ENCODE peak calls at places on chromosomes 16 and 17, in five cellular contexts. One of them, this sample, is unnamed.

GRCh38 chr16:67457611-67458010 is 23.3 kb downstream of the ATP6V0D1 start:
- DNase-seq in AG04450: no peak
- DNase-seq in RWPE1: no peak
- DNase-seq in ecto neural progenitor cell: no peak
- DNase-seq in GM23248: peak
- DNase-seq in this sample: no peak

GRCh38 chr16:4556112-4556511 is at the start of gene C16orf96:
- DNase-seq in ecto neural progenitor cell: no peak
- DNase-seq in AG04450: no peak
- DNase-seq in GM23248: peak
- DNase-seq in RWPE1: peak
- DNase-seq in this sample: no peak

GRCh38 chr16:11743308-11744074 is 834 bp upstream of the TXNDC11 start:
- DNase-seq in GM23248: peak
- DNase-seq in AG04450: no peak
- DNase-seq in RWPE1: no peak
- DNase-seq in ecto neural progenitor cell: peak
- DNase-seq in this sample: no peak

GRCh38 chr17:75476274-75476673 is 19.8 kb downstream of the TMEM94 start:
- DNase-seq in AG04450: peak
- DNase-seq in ecto neural progenitor cell: no peak
- DNase-seq in GM23248: no peak
- DNase-seq in RWPE1: no peak
- DNase-seq in this sample: no peak

GRCh38 chr16:86625821-86626220 is 47.5 kb downstream of the FOXL1 start:
- DNase-seq in ecto neural progenitor cell: no peak
- DNase-seq in RWPE1: no peak
- DNase-seq in GM23248: no peak
- DNase-seq in AG04450: no peak
- DNase-seq in this sample: no peak

GRCh38 chr16:27221576-27222498 is 18.5 kb downstream of the KDM8 start:
- DNase-seq in ecto neural progenitor cell: no peak
- DNase-seq in RWPE1: no peak
- DNase-seq in GM23248: peak
- DNase-seq in AG04450: no peak
- DNase-seq in this sample: no peak

GRCh38 chr17:5042152-5043022 is 7.2 kb upstream of the SLC52A1 start:
- DNase-seq in ecto neural progenitor cell: no peak
- DNase-seq in GM23248: no peak
- DNase-seq in RWPE1: no peak
- DNase-seq in AG04450: no peak
- DNase-seq in this sample: no peak

GRCh38 chr16:29745853-29746345 is at the start of gene C16orf54:
- DNase-seq in ecto neural progenitor cell: no peak
- DNase-seq in RWPE1: no peak
- DNase-seq in GM23248: no peak
- DNase-seq in AG04450: no peak
- DNase-seq in this sample: no peak

GRCh38 chr16:27324851-27325301 is 11.1 kb downstream of the IL4R start:
- DNase-seq in RWPE1: no peak
- DNase-seq in AG04450: no peak
- DNase-seq in ecto neural progenitor cell: no peak
- DNase-seq in GM23248: no peak
- DNase-seq in this sample: no peak

GRCh38 chr16:20904507-20905079 is 4.0 kb downstream of the LYRM1 start:
- DNase-seq in RWPE1: peak
- DNase-seq in ecto neural progenitor cell: no peak
- DNase-seq in AG04450: no peak
- DNase-seq in GM23248: peak
- DNase-seq in this sample: peak

GRCh38 chr17:29019475-29020181 is 13.8 kb upstream of the SEZ6 start:
- DNase-seq in ecto neural progenitor cell: peak
- DNase-seq in GM23248: no peak
- DNase-seq in AG04450: no peak
- DNase-seq in RWPE1: no peak
- DNase-seq in this sample: no peak

GRCh38 chr17:77345260-77345910 is 204.6 kb downstream of the SEC14L1 start:
- DNase-seq in ecto neural progenitor cell: peak
- DNase-seq in AG04450: no peak
- DNase-seq in RWPE1: no peak
- DNase-seq in GM23248: peak
- DNase-seq in this sample: no peak

This sample was measured in AG09309.